ENCODE peak calls at places on chromosomes 3 and 15, in five cellular contexts. F is H7, T is GM03348, A is fibroblast of lung, U is ACHN. O is an unnamed sample.

GRCh38 chr3:69013256-69014021 is at the start of gene EOGT:
- DNase-seq in F (peak; percentile 88), T (peak; percentile 95), A (peak; percentile 88), U (peak; percentile 85), O (peak; percentile 87)

GRCh38 chr3:141969711-141970110 is 93.3 kb downstream of the ATP1B3 start:
- DNase-seq in F (no peak), T (no peak), A (no peak), U (no peak), O (no peak)

GRCh38 chr3:160641675-160642330 is 35.2 kb upstream of the ARL14 start:
- DNase-seq in F (no peak), T (no peak), A (peak; percentile 54), U (no peak), O (no peak)

GRCh38 chr3:128346562-128346961 is 120.1 kb downstream of the DNAJB8 start:
- DNase-seq in F (no peak), T (no peak), A (no peak), U (no peak), O (no peak)

GRCh38 chr3:105620236-105620635 is 248.6 kb downstream of the CBLB start:
- DNase-seq in F (no peak), T (no peak), A (no peak), U (no peak), O (no peak)

GRCh38 chr15:36090276-36090946 is 489.0 kb upstream of the CDIN1 start:
- DNase-seq in F (peak; percentile 6), T (no peak), A (no peak), U (no peak), O (peak; percentile 29)

GRCh38 chr3:40780801-40781406 is 256.1 kb downstream of the ZNF621 start:
- DNase-seq in F (no peak), T (peak; percentile 39), A (peak; percentile 45), U (no peak), O (no peak)

GRCh38 chr15:77507151-77507847 is 86.6 kb downstream of the HMG20A start:
- DNase-seq in F (peak; percentile 19), T (no peak), A (no peak), U (no peak), O (no peak)

GRCh38 chr15:40105517-40106202 is 3.0 kb downstream of the BMF start:
- DNase-seq in F (peak; percentile 30), T (no peak), A (no peak), U (no peak), O (no peak)

GRCh38 chr3:98732239-98733054 is 30.7 kb upstream of the ST3GAL6 start:
- DNase-seq in F (peak; percentile 84), T (peak; percentile 71), A (no peak), U (peak; percentile 4), O (peak; percentile 80)

GRCh38 chr15:60674704-60675405 is 195.9 kb upstream of the ICE2 start:
- DNase-seq in F (no peak), T (no peak), A (peak; percentile 32), U (no peak), O (no peak)

GRCh38 chr15:58477228-58477627 is 45.4 kb downstream of the LIPC start:
- DNase-seq in F (no peak), T (no peak), A (no peak), U (no peak), O (no peak)

GRCh38 chr3:128547368-128547987 is 54.5 kb upstream of the GATA2 start:
- DNase-seq in F (no peak), T (peak; percentile 64), A (peak; percentile 15), U (no peak), O (no peak)

GRCh38 chr3:183895296-183895695 is 10.6 kb upstream of the PARL start:
- DNase-seq in F (peak; percentile 85), T (peak; percentile 91), A (peak; percentile 68), U (peak; percentile 57), O (peak; percentile 88)

GRCh38 chr3:129506272-129506742 is 22.1 kb upstream of the RHO start:
- DNase-seq in F (no peak), T (no peak), A (no peak), U (no peak), O (no peak)

GRCh38 chr3:60708191-60708975 is 542.9 kb downstream of the FHIT start:
- DNase-seq in F (no peak), T (peak; percentile 29), A (peak; percentile 84), U (no peak), O (peak; percentile 21)

GRCh38 chr3:104909721-104910120 is 457.0 kb upstream of the ALCAM start:
- DNase-seq in F (no peak), T (peak; percentile 14), A (peak; percentile 11), U (no peak), O (no peak)

GRCh38 chr3:195892355-195893120 is 15.8 kb downstream of the TNK2 start:
- DNase-seq in F (peak; percentile 76), T (peak; percentile 83), A (peak; percentile 81), U (no peak), O (no peak)

GRCh38 chr3:63975705-63976104 is 47.6 kb downstream of the PSMD6 start:
- DNase-seq in F (no peak), T (peak; percentile 24), A (peak; percentile 69), U (no peak), O (no peak)

GRCh38 chr15:34810455-34811146 is 15.3 kb upstream of the ACTC1 start:
- DNase-seq in F (no peak), T (peak; percentile 85), A (peak; percentile 96), U (no peak), O (no peak)

GRCh38 chr3:114892880-114893279 is 254.2 kb downstream of the ZBTB20 start:
- DNase-seq in F (no peak), T (no peak), A (no peak), U (no peak), O (no peak)

GRCh38 chr15:77030928-77031375 is 36.0 kb downstream of the PSTPIP1 start:
- DNase-seq in F (peak; percentile 52), T (peak; percentile 7), A (no peak), U (no peak), O (no peak)

GRCh38 chr15:34794590-34795206 is 651 bp downstream of the ACTC1 start:
- DNase-seq in F (peak; percentile 60), T (peak; percentile 16), A (no peak), U (no peak), O (peak; percentile 24)

GRCh38 chr3:64266065-64266874 is 41.0 kb upstream of the PRICKLE2 start:
- DNase-seq in F (no peak), T (peak; percentile 74), A (peak; percentile 97), U (peak; percentile 79), O (no peak)

GRCh38 chr3:170040283-170040907 is 2.6 kb downstream of the GPR160 start:
- DNase-seq in F (peak; percentile 60), T (no peak), A (no peak), U (no peak), O (no peak)

GRCh38 chr3:81732642-81733041 is 28.8 kb downstream of the GBE1 start:
- DNase-seq in F (no peak), T (no peak), A (no peak), U (no peak), O (no peak)

GRCh38 chr15:43518073-43518761 is 809 bp downstream of the MAP1A start:
- DNase-seq in F (peak; percentile 90), T (peak; percentile 69), A (peak; percentile 47), U (no peak), O (peak; percentile 76)

GRCh38 chr3:41202834-41203345 is 3.6 kb downstream of the CTNNB1 start:
- DNase-seq in F (peak; percentile 30), T (peak; percentile 43), A (peak; percentile 70), U (peak; percentile 62), O (no peak)

GRCh38 chr3:167684389-167684993 is 30.7 kb upstream of the WDR49 start:
- DNase-seq in F (peak; percentile 26), T (peak; percentile 53), A (peak; percentile 72), U (peak; percentile 69), O (peak; percentile 66)

GRCh38 chr3:5220193-5220592 is 32.7 kb downstream of the EDEM1 start:
- DNase-seq in F (no peak), T (no peak), A (no peak), U (no peak), O (no peak)

GRCh38 chr3:114551770-114552526 is 258.1 kb downstream of the TIGIT start:
- DNase-seq in F (no peak), T (no peak), A (peak; percentile 52), U (peak; percentile 79), O (no peak)